ENCODE peak calls at places on chromosomes 12 and 14, in seven cellular contexts. R is T-helper 1 cell, O is GM04503, P is mesothelial cell of epicardium, V is Calu3, A is NCI-H774, B is GM06990. E is an unnamed sample.

GRCh38 chr12:121610239-121611149 is 15.8 kb upstream of the ORAI1 start:
- DNase-seq in R (no peak), O (no peak), P (no peak), V (no peak), A (no peak), B (no peak), E (no peak)

GRCh38 chr14:73662439-73663056 is 17.8 kb downstream of the DNAL1 start:
- DNase-seq in R (no peak), O (peak), P (no peak), V (peak), A (no peak), B (no peak), E (peak)

GRCh38 chr14:100155881-100156645 is 3.4 kb downstream of the DEGS2 start:
- DNase-seq in R (no peak), O (no peak), P (no peak), V (peak), A (no peak), B (no peak), E (no peak)

GRCh38 chr14:30888480-30889243 is 14.3 kb downstream of the COCH start:
- DNase-seq in R (no peak), O (no peak), P (no peak), V (no peak), A (no peak), B (no peak), E (no peak)

GRCh38 chr14:28936601-28937000 is 170.0 kb downstream of the FOXG1 start:
- DNase-seq in R (no peak), O (no peak), P (no peak), V (no peak), A (no peak), B (no peak), E (no peak)

GRCh38 chr12:124359671-124360581 is 65.0 kb downstream of the RFLNA start:
- DNase-seq in R (no peak), O (no peak), P (peak), V (no peak), A (no peak), B (no peak), E (peak)

GRCh38 chr14:39762576-39763401 is 330.6 kb upstream of the FBXO33 start:
- DNase-seq in R (peak), O (no peak), P (no peak), V (no peak), A (no peak), B (peak), E (peak)

GRCh38 chr12:130859128-130859527 is 12.7 kb upstream of the RAN start:
- DNase-seq in R (no peak), O (no peak), P (no peak), V (no peak), A (no peak), B (no peak), E (no peak)

GRCh38 chr12:57735952-57736742 is 2.4 kb downstream of the AGAP2 start:
- DNase-seq in R (no peak), O (no peak), P (no peak), V (peak), A (no peak), B (no peak), E (no peak)

GRCh38 chr12:14775652-14776020 is 27.6 kb downstream of the WBP11 start:
- DNase-seq in R (no peak), O (no peak), P (no peak), V (no peak), A (no peak), B (no peak), E (no peak)

GRCh38 chr14:87067597-87067996 is 925.4 kb downstream of the GALC start:
- DNase-seq in R (no peak), O (no peak), P (no peak), V (no peak), A (no peak), B (no peak), E (no peak)

GRCh38 chr12:122523280-122523679 is 3.5 kb downstream of the RSRC2 start:
- DNase-seq in R (no peak), O (peak), P (no peak), V (no peak), A (no peak), B (no peak), E (peak)